ENCODE peak calls at places on chromosome 20, in nine cellular contexts. R is HCT116, M is esophagus squamous epithelium, I is pancreas, K is A549, W is SK-N-SH, F is RWPE1, E is dorsolateral prefrontal cortex, H is breast epithelium. U is an unnamed sample.
A peak's percentile ranks its signal among the peaks of the same experiment; 100 is the strongest.

GRCh38 chr20:25246182-25246943 is 1.5 kb upstream of the PYGB start:
- DNase-seq in F (no peak), K (no peak), I (no peak), R (no peak), E (no peak), H (no peak), M (no peak), W (peak; percentile 47), U (no peak)

GRCh38 chr20:21503345-21503744 is 10.5 kb downstream of the NKX2-2 start:
- DNase-seq in E (no peak), W (no peak), M (no peak), F (no peak), K (no peak), I (no peak), R (no peak), H (no peak), U (no peak)

GRCh38 chr20:34364013-34364382 is 925 bp downstream of the ITCH start:
- DNase-seq in E (no peak), M (no peak), F (no peak), W (no peak), K (no peak), R (no peak), I (no peak), H (no peak), U (no peak)

GRCh38 chr20:6940052-6940451 is 172.6 kb downstream of the BMP2 start:
- DNase-seq in R (no peak), F (no peak), M (no peak), H (no peak), I (no peak), W (peak; percentile 18), E (no peak), K (no peak), U (no peak)

GRCh38 chr20:31712564-31713311 is 9.9 kb downstream of the BCL2L1 start:
- DNase-seq in F (peak; percentile 98), I (no peak), W (no peak), K (peak; percentile 80), R (peak; percentile 92), M (no peak), H (peak; percentile 83), E (peak; percentile 81), U (peak; percentile 96)

GRCh38 chr20:58374027-58374850 is 14.8 kb upstream of the VAPB start:
- DNase-seq in F (no peak), R (no peak), K (no peak), H (no peak), W (no peak), I (no peak), E (no peak), M (no peak), U (no peak)

GRCh38 chr20:4026093-4026601 is 10.8 kb upstream of the RNF24 start:
- DNase-seq in W (peak; percentile 54), R (no peak), I (no peak), M (no peak), H (no peak), F (peak; percentile 73), E (no peak), K (peak; percentile 36), U (peak; percentile 35)

GRCh38 chr20:62156592-62157386 is 13.2 kb downstream of the SS18L1 start:
- DNase-seq in I (peak; percentile 84), H (no peak), F (no peak), R (peak; percentile 46), K (peak; percentile 78), M (no peak), E (peak; percentile 68), W (peak; percentile 96), U (peak; percentile 55)

GRCh38 chr20:43096471-43096870 is 93.2 kb downstream of the PTPRT start:
- DNase-seq in W (peak; percentile 49), F (no peak), K (no peak), I (no peak), E (peak; percentile 73), H (no peak), M (no peak), R (no peak), U (no peak)

DNA sequence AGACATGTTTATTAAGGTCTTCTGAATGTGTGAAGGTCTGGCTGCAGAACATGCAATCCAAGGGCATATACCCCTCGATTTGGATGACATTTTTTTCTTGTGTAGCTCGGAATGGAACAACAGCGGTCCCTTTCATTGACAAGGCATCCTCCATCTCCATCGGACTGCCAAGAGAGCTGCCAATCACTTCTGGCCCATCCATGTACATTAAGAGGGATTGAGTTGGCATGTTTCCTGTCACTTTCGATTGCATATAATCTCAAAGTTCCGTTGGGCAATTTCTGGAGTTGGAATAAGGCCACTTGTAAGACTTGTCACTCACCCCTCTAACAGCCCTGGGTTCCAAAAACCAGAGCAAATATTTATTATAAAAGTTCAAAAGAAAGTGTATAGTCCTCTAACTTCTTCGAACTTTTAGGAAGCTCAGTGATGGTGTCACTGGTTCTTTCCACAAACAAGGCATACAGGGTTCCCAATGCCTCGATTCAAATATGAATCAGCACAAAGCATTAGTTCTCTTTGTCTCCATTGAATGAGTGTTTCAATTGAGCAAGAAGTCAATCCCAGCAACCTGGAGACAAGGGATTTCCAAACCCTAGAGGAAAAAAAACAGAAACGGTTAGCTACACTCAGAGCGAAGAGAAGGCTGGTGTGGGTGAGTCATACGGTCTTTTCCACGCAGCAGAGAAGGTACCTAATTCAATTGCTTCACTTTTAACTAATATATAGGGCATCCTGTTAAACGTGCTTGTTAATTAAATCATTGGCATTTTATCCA is 10.9 kb downstream of the ZNF217 start:
- DNase-seq in F (peak; percentile 97), M (no peak), I (no peak), K (peak; percentile 78), W (peak; percentile 57), H (peak; percentile 34), E (no peak), R (no peak), U (peak; percentile 37)
- H3K27ac ChIP-seq in F (peak overlapping the region; percentile 72), M (peak overlapping the region; percentile 85), I (peak overlapping the region; percentile 45), K (peak overlapping the region; percentile 87), W (peak overlapping the region; percentile 95), H (peak overlapping the region; percentile 87), E (no peak overlapping the region), R (peak overlapping the region; percentile 1), U (peak overlapping the region; percentile 82)

GRCh38 chr20:2103454-2104153 is 2.0 kb downstream of the STK35 start:
- DNase-seq in K (no peak), W (peak; percentile 44), H (no peak), M (no peak), R (no peak), F (no peak), I (no peak), E (no peak), U (no peak)

GRCh38 chr20:2102585-2103453 is 1.2 kb downstream of the STK35 start:
- DNase-seq in H (peak; percentile 83), R (peak; percentile 76), K (peak; percentile 95), M (peak; percentile 73), I (peak; percentile 93), F (peak; percentile 96), W (peak; percentile 97), E (peak; percentile 91), U (peak; percentile 81)

GRCh38 chr20:2101935-2102584 is 433 bp downstream of the STK35 start:
- DNase-seq in K (peak; percentile 97), F (peak; percentile 96), R (peak; percentile 91), I (peak; percentile 88), W (peak; percentile 93), M (peak; percentile 73), H (peak; percentile 89), E (peak; percentile 88), U (peak; percentile 94)

GRCh38 chr20:2101057-2101934 is at the start of gene STK35:
- DNase-seq in E (no peak), K (peak; percentile 91), M (no peak), F (peak; percentile 89), R (peak; percentile 37), I (peak; percentile 86), H (peak; percentile 81), W (peak; percentile 87), U (peak; percentile 88)

GRCh38 chr20:2104236-2104635 is 2.6 kb downstream of the STK35 start:
- DNase-seq in I (no peak), H (no peak), W (no peak), F (no peak), K (no peak), E (no peak), M (no peak), R (no peak), U (no peak)
- H3K27ac ChIP-seq in I (no peak overlapping the region), H (no peak overlapping the region), W (no peak overlapping the region), F (no peak overlapping the region), K (peak overlapping the region; percentile 97), E (no peak overlapping the region), M (peak overlapping the region; percentile 99), R (no peak overlapping the region), U (no peak overlapping the region)

GRCh38 chr20:51531141-51531710 is 11.3 kb downstream of the NFATC2 start:
- DNase-seq in W (no peak), K (peak; percentile 37), I (no peak), E (no peak), H (no peak), F (peak; percentile 97), M (no peak), R (peak; percentile 76), U (no peak)
- H3K27ac ChIP-seq in W (no peak overlapping the region), K (no peak overlapping the region), I (no peak overlapping the region), E (no peak overlapping the region), H (no peak overlapping the region), F (no peak overlapping the region), M (no peak overlapping the region), R (peak overlapping the region; percentile 57), U (no peak overlapping the region)

DNA sequence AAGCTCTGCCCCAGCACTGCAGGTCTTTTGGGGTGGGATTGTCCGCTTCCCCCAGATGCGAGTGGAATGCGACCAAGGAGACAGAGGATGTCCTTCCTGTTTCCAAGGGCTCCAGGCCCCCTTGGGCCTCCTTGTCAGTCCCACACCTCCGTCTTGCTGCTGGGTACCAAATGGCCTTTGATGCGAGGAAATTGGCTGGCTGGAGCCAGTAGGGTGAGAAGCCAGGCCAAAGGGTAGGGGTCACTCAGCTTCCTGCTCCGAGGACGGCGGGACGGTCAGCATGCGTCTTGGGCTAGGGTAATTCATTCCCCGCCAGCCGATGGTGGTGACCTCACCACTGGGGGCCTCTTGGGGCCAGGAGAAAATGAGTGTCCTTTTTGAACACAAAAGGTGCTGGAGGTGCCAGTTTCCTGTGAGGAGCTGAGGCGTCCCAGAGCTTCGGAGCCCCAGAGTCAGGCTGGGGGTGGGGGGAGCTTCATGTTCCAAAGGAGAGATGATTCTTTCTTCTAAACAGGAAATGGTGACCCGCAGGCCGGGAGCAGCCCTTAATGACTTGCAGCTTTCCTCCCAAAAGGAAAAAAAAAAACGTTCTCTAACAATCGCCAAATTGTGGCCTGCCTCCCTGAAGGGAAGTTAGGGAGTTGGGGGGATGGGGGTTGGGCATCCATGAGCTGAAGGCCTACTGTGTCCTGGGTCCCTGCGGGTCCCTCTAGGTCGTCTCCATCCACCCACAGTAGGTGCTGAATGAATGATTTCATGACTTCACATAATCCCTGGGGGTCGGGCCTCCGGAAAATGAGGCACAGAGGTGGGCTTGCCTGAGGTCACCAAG is 6.7 kb downstream of the SNAI1 start:
- DNase-seq in R (no peak), I (no peak), K (no peak), M (no peak), W (peak; percentile 71), F (no peak), E (no peak), H (no peak), U (peak; percentile 51)
- H3K27ac ChIP-seq in R (no peak overlapping the region), I (peak overlapping the region; percentile 42), K (peak overlapping the region; percentile 81), M (peak overlapping the region; percentile 60), W (peak overlapping the region; percentile 82), F (no peak overlapping the region), E (peak overlapping the region; percentile 47), H (peak overlapping the region; percentile 92), U (peak overlapping the region; percentile 91)

U was measured in thyroid gland.